ENCODE peak calls at places on chromosomes 1 and 21, in seven cellular contexts. Z is A549; X is breast epithelium; G is substantia nigra; L is esophagus muscularis mucosa; W is NCI-H146; J is stimulated activated CD8-positive, alpha-beta memory T cell treated with anti-CD3 and anti-CD28 coated beads, Interleukin-4, amount 100 ng/mL, for 24 hours. Q is an unnamed sample.

GRCh38 chr1:36285450-36286101 is 20.6 kb upstream of the SH3D21 start:
- DNase-seq in Z (peak), X (no peak), G (no peak), L (no peak), W (peak), J (no peak), Q (peak)

GRCh38 chr21:46295177-46295711 is 9.1 kb downstream of the YBEY start:
- DNase-seq in Z (no peak), X (no peak), G (no peak), L (no peak), W (peak), J (no peak), Q (no peak)

GRCh38 chr21:44718571-44718970 is 7.2 kb upstream of the TSPEAR start:
- DNase-seq in Z (no peak), X (no peak), G (no peak), L (no peak), W (no peak), J (no peak), Q (no peak)

GRCh38 chr1:19433610-19433999 is 51.7 kb downstream of the CAPZB start:
- DNase-seq in Z (no peak), X (no peak), G (no peak), L (no peak), W (no peak), J (no peak), Q (no peak)

GRCh38 chr1:43434256-43434655 is 19.5 kb downstream of the HYI start:
- DNase-seq in Z (no peak), X (peak), G (no peak), L (no peak), W (no peak), J (no peak), Q (no peak)

GRCh38 chr1:159900755-159901335 is 880 bp upstream of the CFAP45 start:
- DNase-seq in Z (no peak), X (no peak), G (no peak), L (no peak), W (no peak), J (no peak), Q (no peak)

GRCh38 chr1:14746393-14746792 is 147.9 kb downstream of the KAZN start:
- DNase-seq in Z (no peak), X (no peak), G (no peak), L (no peak), W (no peak), J (no peak), Q (no peak)

GRCh38 chr1:153032677-153033308 is 1.8 kb downstream of the SPRR1B start:
- DNase-seq in Z (peak), X (no peak), G (no peak), L (no peak), W (no peak), J (no peak), Q (peak)

Q was measured in LoVo.